ENCODE peak calls at places on chromosomes 12 and 14, in four cellular contexts. One of them, this sample, is unnamed.

GRCh38 chr14:28502517-28502916 is 264.1 kb upstream of the FOXG1 start:
- DNase-seq in WTC11: no peak
- DNase-seq in K562: no peak
- DNase-seq in HepG2: no peak
- DNase-seq in this sample: no peak

GRCh38 chr12:43131304-43131703 is 420.7 kb downstream of the ADAMTS20 start:
- DNase-seq in K562: no peak
- DNase-seq in WTC11: no peak
- DNase-seq in HepG2: no peak
- DNase-seq in this sample: no peak

GRCh38 chr14:42469637-42470426 is 863.2 kb downstream of the LRFN5 start:
- DNase-seq in WTC11: no peak
- DNase-seq in K562: no peak
- DNase-seq in HepG2: no peak
- DNase-seq in this sample: no peak

GRCh38 chr14:90593254-90594040 is 196.6 kb downstream of the CALM1 start:
- DNase-seq in K562: no peak
- DNase-seq in HepG2: no peak
- DNase-seq in WTC11: no peak
- DNase-seq in this sample: no peak

GRCh38 chr12:56256326-56256960 is 1.7 kb downstream of the ANKRD52 start:
- DNase-seq in HepG2: no peak
- DNase-seq in WTC11: peak
- DNase-seq in K562: no peak
- DNase-seq in this sample: no peak

GRCh38 chr12:121240484-121241202 is 30.7 kb downstream of the P2RX4 start:
- DNase-seq in WTC11: peak
- DNase-seq in HepG2: no peak
- DNase-seq in K562: peak
- DNase-seq in this sample: no peak

GRCh38 chr12:129294868-129295267 is 441.6 kb downstream of the GLT1D1 start:
- DNase-seq in HepG2: no peak
- DNase-seq in WTC11: no peak
- DNase-seq in K562: no peak
- DNase-seq in this sample: no peak

GRCh38 chr12:3453947-3454675 is 36.9 kb upstream of the PRMT8 start:
- DNase-seq in HepG2: no peak
- DNase-seq in WTC11: no peak
- DNase-seq in K562: no peak
- DNase-seq in this sample: no peak

GRCh38 chr14:105857816-105858675 is 331.7 kb downstream of the TMEM121 start:
- DNase-seq in K562: no peak
- DNase-seq in HepG2: no peak
- DNase-seq in WTC11: no peak
- DNase-seq in this sample: no peak

GRCh38 chr14:93734086-93734822 is 54.0 kb downstream of the PRIMA1 start:
- DNase-seq in HepG2: no peak
- DNase-seq in K562: peak
- DNase-seq in WTC11: peak
- DNase-seq in this sample: peak

GRCh38 chr14:38578278-38578681 is 322.4 kb upstream of the CLEC14A start:
- DNase-seq in K562: no peak
- DNase-seq in HepG2: no peak
- DNase-seq in WTC11: peak
- DNase-seq in this sample: no peak

GRCh38 chr12:111410229-111411186 is 4.8 kb downstream of the SH2B3 start:
- DNase-seq in HepG2: no peak
- DNase-seq in K562: no peak
- DNase-seq in WTC11: no peak
- DNase-seq in this sample: no peak

GRCh38 chr14:74792249-74793039 is 29.3 kb downstream of the YLPM1 start:
- DNase-seq in K562: no peak
- DNase-seq in WTC11: no peak
- DNase-seq in HepG2: no peak
- DNase-seq in this sample: no peak

GRCh38 chr14:56170028-56170427 is 51.8 kb downstream of the PELI2 start:
- DNase-seq in WTC11: no peak
- DNase-seq in HepG2: no peak
- DNase-seq in K562: no peak
- DNase-seq in this sample: no peak

GRCh38 chr12:57195655-57196371 is 20.8 kb upstream of the NXPH4 start:
- DNase-seq in WTC11: no peak
- DNase-seq in K562: no peak
- DNase-seq in HepG2: no peak
- DNase-seq in this sample: no peak

GRCh38 chr12:68477906-68478305 is 132.8 kb upstream of the RAP1B start:
- DNase-seq in WTC11: no peak
- DNase-seq in HepG2: no peak
- DNase-seq in K562: no peak
- DNase-seq in this sample: no peak

GRCh38 chr12:68479832-68480291 is 130.8 kb upstream of the RAP1B start:
- DNase-seq in HepG2: no peak
- DNase-seq in K562: no peak
- DNase-seq in WTC11: no peak
- DNase-seq in this sample: no peak

GRCh38 chr12:68477256-68477655 is 133.4 kb upstream of the RAP1B start:
- DNase-seq in WTC11: no peak
- DNase-seq in K562: no peak
- DNase-seq in HepG2: no peak
- DNase-seq in this sample: no peak

GRCh38 chr12:68479261-68479581 is 131.5 kb upstream of the RAP1B start:
- DNase-seq in HepG2: no peak
- DNase-seq in WTC11: no peak
- DNase-seq in K562: no peak
- DNase-seq in this sample: no peak

GRCh38 chr12:68478516-68479260 is 132.0 kb upstream of the RAP1B start:
- DNase-seq in HepG2: no peak
- DNase-seq in WTC11: no peak
- DNase-seq in K562: no peak
- DNase-seq in this sample: no peak
- TF ChIP-seq ELF4 in HepG2: no peak
- TF ChIP-seq ELF4 in WTC11: no peak
- TF ChIP-seq ELF4 in K562: no peak
- TF ChIP-seq ELF4 in this sample: no peak

GRCh38 chr12:102821149-102821548 is 95.9 kb downstream of the PAH start:
- DNase-seq in HepG2: no peak
- DNase-seq in K562: no peak
- DNase-seq in WTC11: no peak
- DNase-seq in this sample: no peak

DNA sequence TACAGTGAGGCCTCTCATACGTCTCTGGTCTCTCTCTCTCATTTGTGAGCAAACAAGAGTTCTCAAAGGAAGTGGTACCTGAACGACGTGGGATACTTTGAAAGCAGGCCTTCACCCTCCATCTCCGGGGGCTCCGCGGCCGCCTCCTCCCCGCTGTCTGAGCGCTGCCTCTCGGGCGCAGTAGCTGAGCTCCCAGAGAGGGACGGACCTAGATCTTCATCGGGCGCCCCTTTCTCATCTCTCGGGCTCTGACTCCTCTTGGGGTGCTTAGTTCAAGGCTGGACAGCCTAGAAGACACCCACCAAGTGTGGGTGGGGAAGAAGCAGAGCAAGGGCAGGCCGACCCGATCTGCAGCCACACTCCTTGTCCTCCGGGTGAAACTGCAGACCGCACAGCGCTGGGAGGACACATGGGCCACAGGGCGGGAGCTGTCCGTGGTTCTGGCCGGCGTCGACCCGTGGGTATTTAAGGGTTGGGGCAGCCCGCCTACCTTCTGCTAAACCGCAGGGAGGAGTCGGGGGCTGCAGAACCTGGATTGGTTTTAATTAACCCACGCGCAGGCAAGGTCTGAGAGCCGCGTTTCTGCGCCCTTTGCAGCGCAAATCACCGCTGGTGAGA is 92.7 kb downstream of the PAH start:
- DNase-seq in HepG2: peak
- DNase-seq in WTC11: peak
- DNase-seq in K562: peak
- DNase-seq in this sample: peak
- TF ChIP-seq ELF4 in HepG2: no peak
- TF ChIP-seq ELF4 in WTC11: no peak
- TF ChIP-seq ELF4 in K562: no peak
- TF ChIP-seq ELF4 in this sample: no peak

GRCh38 chr14:101070540-101071492 is 167.3 kb upstream of the RTL1 start:
- DNase-seq in WTC11: peak
- DNase-seq in K562: no peak
- DNase-seq in HepG2: no peak
- DNase-seq in this sample: no peak
- TF ChIP-seq ELF4 in WTC11: no peak
- TF ChIP-seq ELF4 in K562: no peak
- TF ChIP-seq ELF4 in HepG2: no peak
- TF ChIP-seq ELF4 in this sample: no peak

DNA sequence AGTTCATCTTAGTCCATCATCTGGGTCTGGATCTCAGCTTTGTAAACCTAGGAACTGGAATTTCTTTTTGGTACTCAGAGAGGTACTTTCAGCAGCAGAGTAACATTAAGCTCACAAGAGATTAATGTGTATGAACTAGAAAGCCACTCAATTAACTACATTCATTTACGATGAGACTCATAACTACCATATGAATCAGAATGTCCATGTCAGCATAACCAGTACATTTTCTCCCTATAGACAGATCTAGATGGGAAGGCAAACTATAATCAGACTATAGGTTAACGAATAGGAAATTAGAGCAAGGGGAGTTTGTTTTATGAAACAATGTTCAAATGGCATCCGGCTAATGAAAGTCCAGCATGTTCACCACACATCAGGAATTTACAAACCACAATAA is 178.7 kb downstream of the CEP128 start:
- DNase-seq in HepG2: no peak
- DNase-seq in WTC11: no peak
- DNase-seq in K562: no peak
- DNase-seq in this sample: no peak
- TF ChIP-seq ELF4 in HepG2: no peak
- TF ChIP-seq ELF4 in WTC11: no peak
- TF ChIP-seq ELF4 in K562: no peak
- TF ChIP-seq ELF4 in this sample: no peak

GRCh38 chr12:48004941-48005749 is 869 bp upstream of the COL2A1 start:
- DNase-seq in K562: no peak
- DNase-seq in WTC11: peak
- DNase-seq in HepG2: no peak
- DNase-seq in this sample: no peak
- TF ChIP-seq ELF4 in K562: no peak
- TF ChIP-seq ELF4 in WTC11: no peak
- TF ChIP-seq ELF4 in HepG2: no peak
- TF ChIP-seq ELF4 in this sample: no peak

DNA sequence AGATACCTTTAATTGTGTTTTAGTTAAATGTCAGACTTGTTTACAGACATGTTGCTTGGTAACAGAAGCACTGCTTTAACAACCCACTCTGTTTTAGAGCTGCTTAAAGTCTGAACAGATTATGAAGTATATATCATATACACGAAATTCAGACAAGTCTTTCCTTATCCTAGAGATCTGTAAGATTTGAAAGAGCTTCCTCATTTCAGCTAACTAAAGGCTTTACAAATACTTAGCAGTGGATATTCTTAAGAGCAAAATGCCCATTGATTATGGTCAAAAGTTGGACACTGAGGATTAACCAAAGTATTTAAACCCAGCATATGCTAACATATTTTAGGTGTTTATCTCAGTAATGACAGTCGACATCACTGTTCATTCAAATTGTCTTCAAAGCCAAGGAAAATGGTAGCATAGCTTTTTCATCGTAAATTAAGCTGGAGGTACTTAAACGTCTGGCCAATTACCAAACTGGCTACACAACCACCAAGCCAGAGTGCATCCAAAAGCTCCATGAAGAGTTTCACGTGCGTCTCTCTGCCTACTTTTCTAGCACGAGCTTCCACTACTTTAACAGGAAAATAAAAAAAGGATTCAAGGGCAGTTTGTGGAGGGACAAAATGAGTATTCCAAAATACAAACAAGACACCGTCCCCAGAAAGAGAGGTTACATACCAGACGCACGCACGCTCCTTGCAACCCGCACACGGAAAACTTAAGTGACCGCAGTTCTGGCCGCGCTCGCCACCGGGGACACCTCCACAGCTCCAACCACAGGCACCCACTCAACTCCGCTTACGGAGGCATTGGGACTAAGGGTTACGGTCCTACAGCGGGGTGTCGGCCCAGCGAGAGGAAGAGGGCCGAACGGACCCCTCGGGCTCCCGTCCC is 540 bp downstream of the CEP83 start:
- DNase-seq in WTC11: no peak
- DNase-seq in HepG2: peak
- DNase-seq in K562: peak
- DNase-seq in this sample: peak
- TF ChIP-seq ELF4 in WTC11: no peak
- TF ChIP-seq ELF4 in HepG2: no peak
- TF ChIP-seq ELF4 in K562: no peak
- TF ChIP-seq ELF4 in this sample: no peak

DNA sequence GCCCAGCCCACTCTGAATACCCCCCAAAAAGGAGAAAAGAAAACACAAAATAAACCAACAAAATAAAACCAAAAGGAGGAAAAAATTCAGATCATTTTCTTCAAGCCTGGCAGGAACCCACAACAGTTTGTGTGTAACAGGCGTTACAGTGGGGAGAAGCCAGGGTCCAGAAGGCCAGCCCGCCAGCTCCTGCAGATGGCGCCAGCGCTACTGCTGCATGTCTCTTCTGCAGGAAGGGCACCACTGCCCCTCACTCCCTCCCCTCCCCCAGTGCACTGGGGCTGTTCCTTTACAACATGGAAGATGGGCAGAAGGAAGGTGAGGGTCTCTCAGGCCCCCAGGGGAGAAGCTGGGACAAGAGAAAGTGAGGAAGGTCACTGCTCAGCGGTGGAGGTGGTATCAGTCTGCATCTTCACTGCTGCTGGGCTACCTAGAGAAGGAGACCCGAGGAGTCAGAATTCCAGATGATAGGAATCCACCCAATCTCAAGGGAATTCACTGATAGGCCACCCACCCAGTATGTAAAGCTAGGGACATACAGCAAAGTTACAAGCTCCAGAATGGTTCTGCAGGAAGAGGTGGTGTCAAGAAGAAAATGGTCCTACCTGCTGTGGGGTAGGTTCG is 2.3 kb upstream of the NOP2 start:
- DNase-seq in K562: peak
- DNase-seq in HepG2: peak
- DNase-seq in WTC11: peak
- DNase-seq in this sample: peak
- TF ChIP-seq ELF4 in K562: no peak
- TF ChIP-seq ELF4 in HepG2: no peak
- TF ChIP-seq ELF4 in WTC11: no peak
- TF ChIP-seq ELF4 in this sample: no peak

GRCh38 chr14:53336729-53337128 is 183.6 kb upstream of the DDHD1 start:
- DNase-seq in K562: no peak
- DNase-seq in HepG2: no peak
- DNase-seq in WTC11: no peak
- DNase-seq in this sample: no peak
- TF ChIP-seq ELF4 in K562: no peak
- TF ChIP-seq ELF4 in HepG2: no peak
- TF ChIP-seq ELF4 in WTC11: no peak
- TF ChIP-seq ELF4 in this sample: no peak

GRCh38 chr12:92740421-92740820 is 37.6 kb downstream of the PLEKHG7 start:
- DNase-seq in K562: no peak
- DNase-seq in WTC11: no peak
- DNase-seq in HepG2: no peak
- DNase-seq in this sample: no peak
- TF ChIP-seq ELF4 in K562: no peak
- TF ChIP-seq ELF4 in WTC11: no peak
- TF ChIP-seq ELF4 in HepG2: no peak
- TF ChIP-seq ELF4 in this sample: no peak

This sample was measured in HEK293T.